ENCODE peak calls at places on chromosomes 5 and 9, in ten cellular contexts. V is HL-60, E is prostate gland, P is sigmoid colon, X is GM12878, T is transverse colon, A is breast epithelium, B is GM23338, G is stomach, C is HepG2. R is an unnamed sample.

GRCh38 chr9:98255578-98256296 is at the start of gene TBC1D2:
- DNase-seq in E (peak; percentile 98), C (peak; percentile 85), G (peak; percentile 99), V (peak; percentile 93), P (peak; percentile 97), B (peak; percentile 94), X (peak; percentile 85), A (peak; percentile 97), T (peak; percentile 99), R (peak; percentile 97)

GRCh38 chr5:170509323-170509660 is 5.5 kb downstream of the KCNIP1 start:
- DNase-seq in E (no peak), P (no peak), A (no peak), T (no peak), B (no peak), G (no peak), C (no peak), X (no peak), V (no peak), R (no peak)

GRCh38 chr5:483434-484184 is 40.6 kb downstream of the EXOC3 start:
- DNase-seq in G (no peak), P (no peak), V (no peak), C (no peak), E (no peak), T (no peak), A (no peak), B (no peak), X (no peak), R (no peak)

GRCh38 chr9:81028504-81028903 is 660.8 kb downstream of the TLE1 start:
- DNase-seq in V (no peak), T (no peak), E (no peak), P (no peak), X (no peak), B (no peak), G (no peak), A (no peak), C (peak; percentile 18), R (no peak)

GRCh38 chr5:140266471-140267200 is 36.3 kb downstream of the PFDN1 start:
- DNase-seq in G (no peak), E (no peak), A (no peak), T (no peak), C (no peak), B (no peak), V (no peak), P (no peak), X (no peak), R (no peak)

GRCh38 chr9:28648723-28649122 is 1075.4 kb upstream of the C9orf72 start:
- DNase-seq in B (peak; percentile 79), T (no peak), G (no peak), A (no peak), P (no peak), X (no peak), V (no peak), E (no peak), C (peak; percentile 8), R (no peak)

GRCh38 chr5:150350524-150351344 is 6.8 kb upstream of the TCOF1 start:
- DNase-seq in P (peak; percentile 74), G (peak; percentile 78), V (peak; percentile 50), X (peak; percentile 13), C (peak; percentile 91), E (peak; percentile 23), T (peak; percentile 79), A (peak; percentile 58), B (peak; percentile 94), R (peak; percentile 47)

GRCh38 chr5:137316346-137316736 is 182.8 kb downstream of the SPOCK1 start:
- DNase-seq in V (no peak), P (no peak), G (no peak), C (no peak), B (no peak), E (no peak), A (no peak), X (no peak), T (no peak), R (no peak)

GRCh38 chr5:56919942-56920662 is 10.7 kb downstream of the SETD9 start:
- DNase-seq in P (no peak), B (no peak), A (no peak), T (no peak), C (no peak), V (no peak), E (no peak), G (no peak), X (no peak), R (no peak)

GRCh38 chr9:124784503-124784902 is 7.6 kb downstream of the OLFML2A start:
- DNase-seq in E (no peak), G (no peak), C (no peak), T (no peak), V (no peak), B (no peak), X (no peak), P (no peak), A (peak; percentile 5), R (no peak)

GRCh38 chr5:1172670-1173404 is 28.6 kb upstream of the SLC6A19 start:
- DNase-seq in B (no peak), V (no peak), P (no peak), E (no peak), T (no peak), G (no peak), X (no peak), C (no peak), A (no peak), R (no peak)

GRCh38 chr5:42495908-42496307 is 72.7 kb downstream of the GHR start:
- DNase-seq in V (no peak), T (no peak), A (no peak), E (peak; percentile 33), C (no peak), G (no peak), P (no peak), B (no peak), X (no peak), R (no peak)

GRCh38 chr9:70412678-70413426 is 1.6 kb downstream of the KLF9 start:
- DNase-seq in X (no peak), P (peak; percentile 97), B (peak; percentile 37), C (peak; percentile 37), A (peak; percentile 92), T (peak; percentile 83), G (peak; percentile 85), V (peak; percentile 31), E (peak; percentile 64), R (no peak)

GRCh38 chr9:70491798-70492736 is 77.6 kb upstream of the KLF9 start:
- DNase-seq in C (no peak), G (no peak), X (no peak), T (no peak), A (no peak), P (no peak), V (no peak), E (no peak), B (no peak), R (no peak)

GRCh38 chr9:89593776-89594427 is 10.9 kb upstream of the GADD45G start:
- DNase-seq in X (no peak), V (no peak), E (no peak), G (peak; percentile 72), P (no peak), A (peak; percentile 67), C (peak; percentile 47), B (peak; percentile 92), T (peak; percentile 69), R (peak; percentile 53)

GRCh38 chr5:179316111-179316551 is 29.1 kb downstream of the ADAMTS2 start:
- DNase-seq in C (no peak), A (no peak), V (no peak), G (no peak), X (no peak), E (no peak), P (peak; percentile 55), B (no peak), T (no peak), R (no peak)

GRCh38 chr5:15707631-15708030 is 207.7 kb downstream of the FBXL7 start:
- DNase-seq in A (no peak), G (no peak), V (no peak), P (no peak), E (no peak), B (no peak), X (no peak), C (no peak), T (no peak), R (no peak)
- TF ChIP-seq POLR2AphosphoS5 in A (no peak), G (no peak), V (no peak), P (no peak), E (no peak), B (no peak), X (no peak), C (no peak), T (no peak), R (no peak)

DNA sequence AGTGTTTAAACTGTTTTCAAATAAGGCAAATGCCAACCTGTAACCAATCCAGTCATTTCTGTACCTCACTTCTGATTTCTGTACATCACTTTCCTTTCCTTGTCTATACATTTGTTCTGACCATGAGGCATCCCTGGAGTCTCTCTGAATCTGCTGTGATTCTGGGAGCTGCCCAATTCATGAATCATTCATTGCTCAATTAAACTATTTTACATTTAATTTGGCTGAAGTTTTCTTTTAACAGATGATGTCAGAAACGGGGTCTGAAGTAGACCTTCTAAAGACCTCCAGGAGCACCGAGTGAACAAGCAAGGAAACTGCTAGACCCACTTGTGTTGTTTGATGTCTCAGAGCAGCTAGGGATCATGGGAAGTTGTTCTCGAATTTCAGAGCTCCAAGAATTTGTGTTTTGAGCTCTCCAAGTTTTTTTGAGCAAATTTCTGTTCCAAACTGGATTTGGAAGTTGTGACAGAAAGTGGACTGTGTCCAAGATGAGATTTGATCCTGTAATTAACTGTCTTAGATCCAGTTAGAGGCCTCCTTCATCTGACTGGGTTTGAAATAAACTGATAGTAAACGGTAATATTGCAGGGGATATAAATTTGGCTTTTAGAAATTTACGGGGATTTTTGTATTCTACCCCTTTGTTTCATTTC is 490.8 kb upstream of the ST8SIA4 start:
- DNase-seq in X (no peak), B (no peak), C (no peak), P (no peak), E (no peak), A (no peak), V (no peak), G (no peak), T (no peak), R (no peak)
- TF ChIP-seq POLR2AphosphoS5 in X (no peak), B (no peak), C (no peak), P (no peak), E (no peak), A (no peak), V (no peak), G (no peak), T (no peak), R (no peak)

GRCh38 chr5:176541338-176542134 is 4.3 kb upstream of the RNF44 start:
- DNase-seq in X (no peak), T (peak; percentile 86), E (peak; percentile 62), B (peak; percentile 89), A (no peak), P (no peak), G (peak; percentile 75), C (peak; percentile 65), V (no peak), R (no peak)
- TF ChIP-seq POLR2AphosphoS5 in X (no peak), T (peak; percentile 77), E (peak; percentile 42), B (peak; percentile 59), A (no peak), P (no peak), G (peak; percentile 58), C (no peak), V (peak; percentile 59), R (no peak)

DNA sequence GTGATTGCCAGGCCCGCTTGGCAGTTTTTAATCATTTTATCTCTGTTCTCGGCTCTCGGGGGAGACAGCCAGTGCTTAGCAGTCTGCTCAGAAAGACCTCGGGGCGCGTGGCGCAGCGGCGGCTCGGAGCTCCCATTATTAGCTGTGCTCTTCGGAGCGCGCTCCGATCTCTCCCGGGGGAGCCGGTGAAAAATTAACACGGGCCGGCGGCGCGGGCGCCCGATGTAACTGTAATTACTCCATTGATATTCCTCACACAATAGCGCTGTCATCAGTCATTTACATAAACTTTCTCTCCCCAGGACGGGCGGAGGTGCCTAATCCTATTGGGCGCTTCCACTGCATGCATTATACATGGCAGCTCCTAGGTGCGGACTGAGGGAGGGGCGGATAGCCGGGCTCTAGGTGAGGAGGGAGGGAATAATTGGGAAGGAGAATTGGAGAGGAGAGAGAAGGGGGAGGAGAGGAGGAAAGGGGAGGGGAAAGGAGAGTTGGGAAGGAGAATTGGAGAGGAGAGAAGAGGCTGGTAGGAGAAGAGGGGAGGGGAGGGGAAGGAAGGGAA is 24.9 kb downstream of the LMX1B start:
- DNase-seq in P (no peak), G (no peak), C (no peak), V (no peak), E (no peak), X (no peak), B (peak; percentile 84), A (no peak), T (no peak), R (no peak)
- TF ChIP-seq POLR2AphosphoS5 in P (no peak), G (no peak), C (no peak), V (no peak), E (no peak), X (no peak), B (no peak), A (no peak), T (no peak), R (no peak)